ENCODE peak calls at places on chromosomes 3 and 15, in four cellular contexts. X is BJ, K is uterus, M is fibroblast of lung. V is an unnamed sample.

GRCh38 chr15:48842501-48842900 is 31.6 kb upstream of the CEP152 start:
- DNase-seq in K (no peak), M (no peak), X (no peak), V (no peak)

GRCh38 chr3:181695661-181696491 is 15.8 kb upstream of the SOX2 start:
- DNase-seq in K (no peak), M (no peak), X (no peak), V (no peak)

GRCh38 chr3:169264711-169265110 is 398.8 kb downstream of the MECOM start:
- DNase-seq in X (no peak), M (peak), K (peak), V (peak)

GRCh38 chr15:41934843-41935242 is 37.5 kb downstream of the EHD4 start:
- DNase-seq in K (no peak), X (no peak), M (no peak), V (no peak)

GRCh38 chr3:87298111-87298718 is 21.8 kb upstream of the POU1F1 start:
- DNase-seq in K (no peak), M (peak), X (no peak), V (peak)

GRCh38 chr3:69505770-69506407 is 120.0 kb upstream of the FRMD4B start:
- DNase-seq in X (no peak), M (peak), K (no peak), V (peak)

GRCh38 chr15:52287114-52287513 is 8.5 kb downstream of the MYO5C start:
- DNase-seq in M (no peak), X (no peak), K (no peak), V (no peak)

GRCh38 chr3:30689202-30689641 is 82.8 kb downstream of the TGFBR2 start:
- DNase-seq in K (no peak), M (peak), X (peak), V (peak)

GRCh38 chr3:77906102-77906709 is 866.3 kb downstream of the ROBO2 start:
- DNase-seq in M (no peak), K (no peak), X (no peak), V (no peak)

GRCh38 chr3:143525408-143525807 is 322.9 kb downstream of the SLC9A9 start:
- DNase-seq in M (peak), X (no peak), K (no peak), V (peak)

GRCh38 chr3:160661660-160662059 is 15.3 kb upstream of the ARL14 start:
- DNase-seq in X (no peak), M (no peak), K (no peak), V (no peak)

GRCh38 chr3:65436580-65436979 is 602.1 kb downstream of the MAGI1 start:
- DNase-seq in X (no peak), K (no peak), M (peak), V (peak)

GRCh38 chr3:105938101-105938500 is 69.3 kb upstream of the CBLB start:
- DNase-seq in M (peak), K (no peak), X (no peak), V (peak)

GRCh38 chr3:37701729-37702128 is 160.0 kb upstream of the CTDSPL start:
- DNase-seq in K (no peak), M (no peak), X (no peak), V (no peak)

GRCh38 chr3:119018690-119019463 is 15.8 kb downstream of the IGSF11 start:
- DNase-seq in K (no peak), X (no peak), M (no peak), V (no peak)

GRCh38 chr15:99522288-99522687 is 43.5 kb upstream of the MEF2A start:
- DNase-seq in X (no peak), K (no peak), M (no peak), V (no peak)

GRCh38 chr15:85282504-85283115 is 97.8 kb upstream of the AKAP13 start:
- DNase-seq in X (peak), M (peak), K (no peak), V (peak)

GRCh38 chr3:163058190-163058854 is 1561.7 kb downstream of the OTOL1 start:
- DNase-seq in M (peak), X (no peak), K (peak), V (peak)

GRCh38 chr15:49282366-49282765 is 112.3 kb downstream of the GALK2 start:
- DNase-seq in M (peak), X (peak), K (no peak), V (peak)

GRCh38 chr3:111610612-111611054 is 15.5 kb upstream of the ZBED2 start:
- DNase-seq in X (no peak), K (no peak), M (no peak), V (no peak)

DNA sequence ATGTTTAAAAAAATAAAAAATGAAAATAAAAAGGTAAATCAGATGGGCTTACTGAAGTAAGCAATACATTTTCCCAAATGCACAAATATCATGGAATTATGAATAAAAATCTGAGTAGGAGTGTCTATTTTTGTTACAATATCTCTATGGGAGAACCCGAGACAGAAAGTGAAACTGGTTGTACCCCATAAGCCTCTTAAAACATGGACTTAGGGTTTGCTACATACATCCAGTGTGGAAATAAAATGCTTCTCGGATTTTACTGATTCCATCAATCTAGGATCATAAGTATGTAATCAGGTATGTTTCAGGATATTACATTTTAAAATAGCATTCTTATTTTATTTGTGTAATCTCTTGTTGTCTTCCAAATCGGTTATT is 177.8 kb upstream of the CDIN1 start:
- DNase-seq in K (no peak), X (no peak), M (peak), V (peak)
- H3K4me3 ChIP-seq in K (no peak), X (no peak), M (no peak), V (no peak)

GRCh38 chr3:15974647-15975046 is 176.9 kb upstream of the ANKRD28 start:
- DNase-seq in M (no peak), X (no peak), K (no peak), V (no peak)
- TF ChIP-seq CTCF in M (no peak), X (peak), K (no peak), V (peak)

GRCh38 chr15:58518626-58519025 is 86.8 kb downstream of the LIPC start:
- DNase-seq in X (no peak), K (no peak), M (no peak), V (no peak)

GRCh38 chr15:58520464-58520863 is 88.7 kb downstream of the LIPC start:
- DNase-seq in K (no peak), X (no peak), M (no peak), V (no peak)

GRCh38 chr15:58515807-58516206 is 84.0 kb downstream of the LIPC start:
- DNase-seq in X (no peak), M (no peak), K (no peak), V (peak)

GRCh38 chr15:58517252-58517681 is 85.5 kb downstream of the LIPC start:
- DNase-seq in K (no peak), M (no peak), X (no peak), V (no peak)

GRCh38 chr15:58517682-58518525 is 86.1 kb downstream of the LIPC start:
- DNase-seq in M (no peak), K (no peak), X (no peak), V (no peak)
- H3K4me3 ChIP-seq in M (no peak), K (no peak), X (no peak), V (no peak)

GRCh38 chr3:27165348-27165747 is 203.8 kb downstream of the NEK10 start:
- DNase-seq in X (peak), K (no peak), M (peak), V (peak)

GRCh38 chr3:27171113-27171512 is 198.1 kb downstream of the NEK10 start:
- DNase-seq in K (no peak), X (no peak), M (no peak), V (no peak)

DNA sequence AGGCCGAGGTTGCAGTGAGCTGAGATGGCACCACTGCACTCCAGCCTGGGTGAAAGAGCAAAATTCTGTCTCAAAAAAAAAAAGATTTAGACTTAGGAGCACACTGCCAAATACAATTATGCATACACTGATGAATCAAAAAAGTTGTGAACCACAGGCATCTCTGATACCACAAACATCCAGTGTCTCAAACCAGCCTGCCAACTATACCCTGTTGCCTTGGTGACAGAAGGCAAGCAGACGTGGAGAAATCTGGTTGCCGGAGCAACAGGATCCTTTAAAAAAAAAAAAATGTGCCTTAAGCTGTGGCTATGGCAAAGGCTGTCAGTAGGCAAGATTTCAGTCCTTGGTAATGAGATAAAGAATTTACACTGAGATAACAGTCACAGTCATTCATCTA is 202.3 kb downstream of the NEK10 start:
- DNase-seq in K (no peak), X (peak), M (peak), V (peak)
- TF ChIP-seq CTCF in K (no peak), X (no peak), M (no peak), V (no peak)

GRCh38 chr3:2262204-2262603 is 163.5 kb downstream of the CNTN4 start:
- DNase-seq in M (no peak), K (peak), X (no peak), V (no peak)

GRCh38 chr3:2261747-2262146 is 163.1 kb downstream of the CNTN4 start:
- DNase-seq in X (no peak), M (no peak), K (no peak), V (no peak)
- H3K4me3 ChIP-seq in X (no peak), M (no peak), K (no peak), V (no peak)

GRCh38 chr3:52053307-52054304 is 2.8 kb downstream of the DUSP7 start:
- DNase-seq in K (peak), M (no peak), X (no peak), V (peak)

GRCh38 chr3:52050571-52050970 is 5.8 kb downstream of the DUSP7 start:
- DNase-seq in M (no peak), K (no peak), X (no peak), V (no peak)

GRCh38 chr3:52054689-52055511 is 1.5 kb downstream of the DUSP7 start:
- DNase-seq in K (no peak), X (no peak), M (no peak), V (no peak)

GRCh38 chr3:52051444-52051843 is 4.9 kb downstream of the DUSP7 start:
- DNase-seq in X (no peak), M (no peak), K (no peak), V (no peak)

GRCh38 chr3:52052831-52053306 is 3.5 kb downstream of the DUSP7 start:
- DNase-seq in K (peak), X (peak), M (peak), V (peak)
- TF ChIP-seq CTCF in K (peak), X (peak), M (peak), V (peak)

GRCh38 chr3:101310580-101311375 is 9.6 kb downstream of the IMPG2 start:
- DNase-seq in M (peak), K (peak), X (peak), V (peak)
- H3K4me3 ChIP-seq in M (no peak), K (no peak), X (no peak), V (no peak)

DNA sequence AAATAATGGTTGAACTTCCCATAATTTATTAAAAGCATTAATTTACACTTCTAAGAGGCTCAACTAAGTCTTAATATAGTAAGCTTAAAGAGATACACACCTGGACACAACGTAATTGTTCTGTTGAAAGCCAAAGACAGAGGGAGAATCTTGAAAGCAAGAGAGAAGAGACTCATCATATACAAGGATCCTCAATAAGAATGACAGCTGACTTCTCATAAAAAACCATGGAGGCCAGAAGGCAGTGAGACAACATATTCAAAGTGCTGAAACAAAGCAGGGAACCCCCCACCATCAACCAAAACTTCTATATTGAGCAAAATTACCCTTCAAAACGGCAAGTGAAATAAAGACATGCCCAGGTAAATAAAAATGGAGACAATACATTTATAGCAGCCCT is 16.6 kb upstream of the GABRG3 start:
- DNase-seq in K (no peak), M (no peak), X (no peak), V (no peak)
- TF ChIP-seq CTCF in K (no peak), M (no peak), X (no peak), V (no peak)

GRCh38 chr3:16336876-16337275 is 71.9 kb downstream of the OXNAD1 start:
- DNase-seq in K (no peak), X (no peak), M (no peak), V (no peak)

GRCh38 chr3:16338124-16338523 is 73.1 kb downstream of the OXNAD1 start:
- DNase-seq in K (no peak), X (no peak), M (no peak), V (no peak)

GRCh38 chr3:16335772-16336621 is 71.0 kb downstream of the OXNAD1 start:
- DNase-seq in K (no peak), X (no peak), M (no peak), V (no peak)

GRCh38 chr3:16335364-16335763 is 70.4 kb downstream of the OXNAD1 start:
- DNase-seq in K (no peak), X (no peak), M (no peak), V (no peak)

GRCh38 chr3:16338999-16339398 is 74.0 kb downstream of the OXNAD1 start:
- DNase-seq in M (peak), X (peak), K (no peak), V (peak)
- H3K4me3 ChIP-seq in M (no peak), X (no peak), K (no peak), V (no peak)

GRCh38 chr15:31342781-31343626 is 16.4 kb downstream of the KLF13 start:
- DNase-seq in K (no peak), M (no peak), X (no peak), V (no peak)
- TF ChIP-seq CTCF in K (no peak), M (no peak), X (no peak), V (no peak)